ENCODE peak calls at places on chromosomes 7 and 10, in eight cellular contexts. Q, X, M, E, H, B, L and W are unnamed samples.
A peak's percentile ranks its signal among the peaks of the same experiment; 100 is the strongest.

GRCh38 chr10:123117644-123118409 is 17.9 kb upstream of the HMX3 start:
- DNase-seq in Q (no peak), X (no peak), M (no peak), E (no peak), H (no peak), B (no peak), L (no peak), W (no peak)

GRCh38 chr10:6729967-6730366 is 149.9 kb upstream of the PRKCQ start:
- DNase-seq in Q (no peak), X (peak; percentile 11), M (no peak), E (no peak), H (no peak), B (no peak), L (no peak), W (no peak)

GRCh38 chr10:63573068-63573697 is 52.0 kb downstream of the REEP3 start:
- DNase-seq in Q (no peak), X (peak; percentile 76), M (peak; percentile 13), E (peak; percentile 4), H (no peak), B (peak; percentile 63), L (no peak), W (no peak)

GRCh38 chr10:34967411-34967880 is 122.7 kb downstream of the CUL2 start:
- DNase-seq in Q (no peak), X (peak; percentile 23), M (no peak), E (no peak), H (no peak), B (peak; percentile 98), L (peak; percentile 31), W (no peak)

GRCh38 chr7:27680610-27681009 is 17.9 kb upstream of the HIBADH start:
- DNase-seq in Q (no peak), X (no peak), M (no peak), E (no peak), H (no peak), B (no peak), L (no peak), W (no peak)

GRCh38 chr10:91032614-91033248 is 111.8 kb upstream of the ANKRD1 start:
- DNase-seq in Q (no peak), X (peak; percentile 71), M (no peak), E (no peak), H (no peak), B (no peak), L (peak; percentile 31), W (no peak)

GRCh38 chr10:78365711-78366110 is 332.0 kb downstream of the RPS24 start:
- DNase-seq in Q (no peak), X (no peak), M (no peak), E (no peak), H (no peak), B (peak; percentile 30), L (no peak), W (no peak)

GRCh38 chr10:69731184-69731583 is 70.5 kb upstream of the COL13A1 start:
- DNase-seq in Q (no peak), X (peak; percentile 61), M (no peak), E (peak; percentile 58), H (no peak), B (peak; percentile 77), L (no peak), W (no peak)

GRCh38 chr10:29784175-29784773 is 149.5 kb upstream of the SVIL start:
- DNase-seq in Q (no peak), X (peak; percentile 100), M (no peak), E (peak; percentile 99), H (peak; percentile 100), B (peak; percentile 97), L (peak; percentile 58), W (peak; percentile 96)

GRCh38 chr7:30836991-30837390 is 65.8 kb downstream of the MINDY4 start:
- DNase-seq in Q (no peak), X (no peak), M (no peak), E (no peak), H (no peak), B (no peak), L (no peak), W (no peak)

GRCh38 chr7:98049034-98049433 is 57.6 kb upstream of the LMTK2 start:
- DNase-seq in Q (no peak), X (no peak), M (no peak), E (peak; percentile 13), H (peak; percentile 90), B (no peak), L (no peak), W (no peak)

GRCh38 chr10:20682782-20683181 is 214.3 kb downstream of the NEBL start:
- DNase-seq in Q (no peak), X (no peak), M (no peak), E (no peak), H (no peak), B (no peak), L (no peak), W (no peak)

GRCh38 chr10:100303724-100304319 is 17.3 kb upstream of the BLOC1S2 start:
- DNase-seq in Q (peak; percentile 33), X (peak; percentile 42), M (peak; percentile 28), E (no peak), H (peak; percentile 15), B (peak; percentile 26), L (no peak), W (peak; percentile 16)

GRCh38 chr7:128783143-128783799 is 7.7 kb upstream of the OPN1SW start:
- DNase-seq in Q (peak; percentile 92), X (peak; percentile 82), M (no peak), E (peak; percentile 83), H (peak; percentile 48), B (peak; percentile 82), L (peak; percentile 78), W (peak; percentile 21)

GRCh38 chr7:79281406-79281805 is 172.1 kb downstream of the MAGI2 start:
- DNase-seq in Q (no peak), X (peak; percentile 32), M (no peak), E (no peak), H (no peak), B (no peak), L (no peak), W (no peak)